ENCODE peak calls at places on chromosomes 11 and 22, in ten cellular contexts. P, G, N, Z, K, L, H, Y, D and T are unnamed samples.
A peak's percentile ranks its signal among the peaks of the same experiment; 100 is the strongest.

GRCh38 chr11:3138178-3139085 is 26.7 kb downstream of the OSBPL5 start:
- DNase-seq in L (peak; percentile 51), Y (no peak), H (no peak), N (no peak), P (no peak), G (no peak), K (no peak), D (no peak), Z (peak; percentile 64), T (no peak)

GRCh38 chr11:66637557-66638176 is 836 bp upstream of the RBM4 start:
- DNase-seq in Y (no peak), Z (peak; percentile 50), D (no peak), P (no peak), G (no peak), K (no peak), H (no peak), N (no peak), L (no peak), T (no peak)

GRCh38 chr11:7592706-7593105 is 78.9 kb downstream of the PPFIBP2 start:
- DNase-seq in H (peak; percentile 47), D (peak; percentile 44), Z (no peak), Y (peak; percentile 59), K (peak; percentile 59), G (no peak), N (no peak), P (peak; percentile 94), L (no peak), T (no peak)

GRCh38 chr11:28448186-28448585 is 340.0 kb downstream of the METTL15 start:
- DNase-seq in G (no peak), N (peak; percentile 75), D (peak; percentile 42), K (no peak), Y (peak; percentile 18), L (no peak), H (no peak), P (no peak), Z (no peak), T (no peak)

GRCh38 chr22:28771195-28771791 is 1.2 kb upstream of the CCDC117 start:
- DNase-seq in Y (no peak), G (no peak), P (no peak), L (no peak), D (no peak), K (no peak), H (no peak), Z (no peak), N (no peak), T (no peak)

GRCh38 chr11:72760543-72761400 is 8.6 kb upstream of the ARAP1 start:
- DNase-seq in N (peak; percentile 94), Y (no peak), G (no peak), D (no peak), K (peak; percentile 72), L (no peak), P (peak; percentile 34), Z (no peak), H (no peak), T (no peak)

GRCh38 chr22:49489821-49490220 is 337.9 kb downstream of the BRD1 start:
- DNase-seq in P (no peak), D (no peak), G (no peak), Z (no peak), K (no peak), H (no peak), L (no peak), Y (no peak), N (no peak), T (no peak)

GRCh38 chr22:47540011-47540410 is 777.6 kb downstream of the TBC1D22A start:
- DNase-seq in Z (no peak), D (no peak), L (no peak), Y (no peak), N (no peak), P (no peak), H (no peak), G (no peak), K (no peak), T (no peak)

GRCh38 chr11:65424200-65425104 is 1.9 kb downstream of the NEAT1 start:
- DNase-seq in P (peak; percentile 82), H (peak; percentile 73), Z (peak; percentile 53), G (no peak), N (peak; percentile 43), D (peak; percentile 59), L (peak; percentile 84), Y (peak; percentile 23), K (peak; percentile 63), T (peak; percentile 67)

GRCh38 chr22:47309946-47310345 is 547.5 kb downstream of the TBC1D22A start:
- DNase-seq in G (no peak), P (no peak), H (no peak), D (no peak), K (no peak), L (no peak), Y (no peak), Z (no peak), N (no peak), T (no peak)

GRCh38 chr11:7882860-7883259 is 48.2 kb downstream of the OR10A6 start:
- DNase-seq in H (no peak), P (no peak), Z (no peak), D (no peak), K (no peak), L (no peak), N (no peak), G (no peak), Y (no peak), T (no peak)

GRCh38 chr11:14702760-14703159 is 59.2 kb downstream of the PDE3B start:
- DNase-seq in D (no peak), K (no peak), P (no peak), N (no peak), L (no peak), H (no peak), Y (no peak), G (no peak), Z (no peak), T (no peak)

GRCh38 chr11:812390-812789 is 2.6 kb downstream of the RPLP2 start:
- DNase-seq in D (no peak), G (no peak), Z (no peak), P (no peak), N (no peak), Y (no peak), K (no peak), L (no peak), H (no peak), T (no peak)

GRCh38 chr11:131691558-131692041 is 321.2 kb downstream of the NTM start:
- DNase-seq in L (peak; percentile 67), G (no peak), P (peak; percentile 41), D (no peak), Y (no peak), Z (peak; percentile 88), K (peak; percentile 15), H (no peak), N (no peak), T (peak; percentile 46)

GRCh38 chr11:18229501-18229900 is 7.1 kb downstream of the SAA4 start:
- DNase-seq in L (no peak), K (no peak), H (no peak), N (no peak), P (no peak), Z (no peak), D (no peak), Y (no peak), G (no peak), T (peak; percentile 58)

GRCh38 chr11:7414729-7415536 is 70.4 kb upstream of the OLFML1 start:
- DNase-seq in H (peak; percentile 20), P (no peak), D (no peak), G (no peak), N (no peak), L (no peak), Y (no peak), Z (no peak), K (no peak), T (no peak)

GRCh38 chr11:130801287-130802146 is 114.8 kb downstream of the SNX19 start:
- DNase-seq in Y (peak; percentile 66), H (no peak), Z (no peak), D (no peak), N (peak; percentile 28), L (no peak), G (no peak), K (peak; percentile 39), P (no peak), T (no peak)

GRCh38 chr11:8318536-8318935 is 54.9 kb upstream of the LMO1 start:
- DNase-seq in H (no peak), P (no peak), N (no peak), D (no peak), Z (peak; percentile 88), G (no peak), K (no peak), Y (no peak), L (peak; percentile 56), T (no peak)

GRCh38 chr11:41459602-41460405 is at the start of gene LRRC4C:
- DNase-seq in Z (no peak), K (no peak), D (no peak), P (no peak), H (no peak), Y (no peak), N (no peak), L (no peak), G (no peak), T (peak; percentile 15)

GRCh38 chr11:32932196-32932595 is 39.6 kb downstream of the QSER1 start:
- DNase-seq in Y (no peak), L (no peak), K (no peak), N (no peak), G (no peak), Z (no peak), P (no peak), D (no peak), H (no peak), T (no peak)
- H3K4me3 ChIP-seq in Y (no peak overlapping the region), L (no peak overlapping the region), K (no peak overlapping the region), N (no peak overlapping the region), G (no peak overlapping the region), Z (no peak overlapping the region), P (no peak overlapping the region), D (no peak overlapping the region), H (no peak overlapping the region), T (no peak overlapping the region)

DNA sequence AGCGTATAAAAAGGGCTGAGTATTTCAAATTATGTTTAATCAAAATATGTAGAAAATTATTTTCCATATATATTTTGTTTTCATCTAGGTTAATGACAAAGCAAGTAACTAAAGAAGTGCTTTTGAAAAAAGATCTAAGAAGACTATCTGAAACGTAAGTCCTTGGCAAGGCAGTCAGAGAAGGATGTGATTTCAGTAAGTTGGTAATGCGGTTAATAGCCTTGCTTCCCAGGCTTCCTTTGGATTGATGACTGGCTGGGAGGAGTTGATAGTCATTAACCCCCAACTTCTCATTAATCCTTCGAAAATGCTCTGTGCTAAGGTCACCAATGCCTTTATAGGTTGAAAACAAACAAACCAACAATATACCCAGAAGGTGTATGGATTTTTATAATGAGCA is 1326.6 kb downstream of the LRRC4C start:
- DNase-seq in H (no peak), N (no peak), L (no peak), D (no peak), Z (no peak), G (no peak), Y (no peak), K (no peak), P (no peak), T (no peak)
- H3K4me3 ChIP-seq in H (no peak overlapping the region), N (no peak overlapping the region), L (no peak overlapping the region), D (no peak overlapping the region), Z (no peak overlapping the region), G (no peak overlapping the region), Y (no peak overlapping the region), K (no peak overlapping the region), P (no peak overlapping the region), T (no peak overlapping the region)

GRCh38 chr11:86952221-86952875 is 2.8 kb downstream of the FZD4 start:
- DNase-seq in G (no peak), D (no peak), L (no peak), P (no peak), Y (no peak), H (no peak), Z (no peak), N (no peak), K (no peak), T (no peak)
- H3K4me3 ChIP-seq in G (no peak overlapping the region), D (no peak overlapping the region), L (no peak overlapping the region), P (no peak overlapping the region), Y (no peak overlapping the region), H (peak overlapping the region; percentile 99), Z (peak overlapping the region; percentile 94), N (no peak overlapping the region), K (no peak overlapping the region), T (no peak overlapping the region)

GRCh38 chr11:12692238-12693074 is 18.2 kb downstream of the TEAD1 start:
- DNase-seq in Y (peak; percentile 77), K (peak; percentile 99), L (peak; percentile 81), Z (peak; percentile 62), H (peak; percentile 96), D (no peak), N (peak; percentile 90), G (peak; percentile 83), P (peak; percentile 98), T (no peak)
- H3K4me3 ChIP-seq in Y (peak overlapping the region; percentile 3), K (peak overlapping the region; percentile 5), L (no peak overlapping the region), Z (no peak overlapping the region), H (no peak overlapping the region), D (peak overlapping the region; percentile 41), N (peak overlapping the region; percentile 18), G (peak overlapping the region; percentile 31), P (no peak overlapping the region), T (no peak overlapping the region)